ENCODE peak calls at places on chromosome 15, in ten cellular contexts. T is right lobe of liver, X is Daoy, Y is GM12892, J is ACHN, V is EL, C is testis, O is AG10803, E is NCI-H446, S is left cardiac atrium. H is an unnamed sample.

GRCh38 chr15:34581043-34581365 is 2.4 kb downstream of the GOLGA8B start:
- DNase-seq in T (no peak), X (no peak), Y (no peak), J (no peak), V (no peak), C (no peak), O (no peak), E (no peak), S (no peak), H (no peak)

GRCh38 chr15:60751985-60752952 is 273.3 kb upstream of the ICE2 start:
- DNase-seq in T (peak; percentile 63), X (peak; percentile 48), Y (no peak), J (no peak), V (peak; percentile 38), C (peak; percentile 78), O (no peak), E (no peak), S (peak; percentile 48), H (peak; percentile 58)

GRCh38 chr15:69537888-69538287 is 85.3 kb downstream of the RPLP1 start:
- DNase-seq in T (no peak), X (no peak), Y (no peak), J (no peak), V (no peak), C (no peak), O (peak; percentile 5), E (no peak), S (no peak), H (no peak)

GRCh38 chr15:40296561-40297230 is 11.0 kb downstream of the PLCB2 start:
- DNase-seq in T (peak; percentile 9), X (no peak), Y (no peak), J (no peak), V (no peak), C (no peak), O (no peak), E (no peak), S (no peak), H (no peak)

GRCh38 chr15:28935316-28935715 is 49.5 kb downstream of the APBA2 start:
- DNase-seq in T (no peak), X (peak; percentile 29), Y (no peak), J (peak; percentile 3), V (peak; percentile 7), C (no peak), O (no peak), E (no peak), S (no peak), H (no peak)

GRCh38 chr15:50247819-50248650 is 17.5 kb downstream of the HDC start:
- DNase-seq in T (peak; percentile 50), X (peak; percentile 63), Y (peak; percentile 28), J (no peak), V (peak; percentile 38), C (no peak), O (no peak), E (no peak), S (no peak), H (no peak)

GRCh38 chr15:95365615-95366107 is 964.8 kb upstream of the NR2F2 start:
- DNase-seq in T (peak; percentile 20), X (no peak), Y (no peak), J (no peak), V (no peak), C (no peak), O (no peak), E (no peak), S (peak; percentile 51), H (no peak)

GRCh38 chr15:96087180-96087886 is 243.2 kb upstream of the NR2F2 start:
- DNase-seq in T (no peak), X (no peak), Y (no peak), J (no peak), V (no peak), C (no peak), O (no peak), E (no peak), S (no peak), H (no peak)

GRCh38 chr15:39925112-39925830 is 5.2 kb upstream of the GPR176 start:
- DNase-seq in T (no peak), X (peak; percentile 51), Y (no peak), J (peak; percentile 55), V (peak; percentile 36), C (no peak), O (no peak), E (no peak), S (no peak), H (no peak)